ENCODE peak calls at places on chromosomes 1 and 21, in nine cellular contexts. R, K, N, B, T, P, U, G and Y are unnamed samples.

GRCh38 chr1:205805082-205805711 is 7.8 kb downstream of the SLC41A1 start:
- DNase-seq in B (no peak), R (no peak), N (peak), T (no peak), G (no peak), P (peak), U (peak), K (no peak), Y (no peak)

GRCh38 chr1:109726728-109727127 is 14.1 kb downstream of the GSTM3 start:
- DNase-seq in U (no peak), G (no peak), T (no peak), N (no peak), B (no peak), K (no peak), R (peak), P (no peak), Y (no peak)

GRCh38 chr1:90400121-90400520 is 317.0 kb downstream of the BARHL2 start:
- DNase-seq in B (peak), K (no peak), U (no peak), G (no peak), T (no peak), R (no peak), N (no peak), P (no peak), Y (no peak)

GRCh38 chr1:4599951-4600481 is 54.4 kb upstream of the AJAP1 start:
- DNase-seq in N (no peak), G (no peak), P (no peak), U (no peak), B (no peak), R (no peak), T (peak), K (no peak), Y (no peak)

GRCh38 chr1:165174485-165174884 is 182.0 kb downstream of the LMX1A start:
- DNase-seq in P (no peak), T (no peak), N (no peak), K (no peak), B (no peak), G (no peak), U (no peak), R (no peak), Y (no peak)

GRCh38 chr1:232531291-232531690 is 98.6 kb downstream of the SIPA1L2 start:
- DNase-seq in U (no peak), G (no peak), B (no peak), T (no peak), P (no peak), N (no peak), K (no peak), R (no peak), Y (no peak)

GRCh38 chr1:95451054-95451453 is 217.0 kb downstream of the RWDD3 start:
- DNase-seq in K (no peak), U (no peak), T (no peak), P (no peak), N (peak), G (no peak), B (no peak), R (no peak), Y (no peak)

GRCh38 chr1:29521438-29521715 is 285.1 kb downstream of the PTPRU start:
- DNase-seq in T (peak), K (no peak), G (no peak), B (no peak), P (no peak), R (no peak), U (no peak), N (no peak), Y (no peak)

GRCh38 chr1:204565617-204566582 is 49.7 kb downstream of the MDM4 start:
- DNase-seq in R (no peak), B (peak), T (no peak), P (peak), G (no peak), U (peak), N (peak), K (no peak), Y (peak)

GRCh38 chr1:112702420-112703261 is 4.3 kb downstream of the RHOC start:
- DNase-seq in B (no peak), U (no peak), N (no peak), K (no peak), T (peak), P (no peak), G (peak), R (no peak), Y (no peak)

GRCh38 chr1:115329965-115330364 is 8.1 kb downstream of the NGF start:
- DNase-seq in K (no peak), R (no peak), U (no peak), N (no peak), T (no peak), G (no peak), P (no peak), B (no peak), Y (no peak)

GRCh38 chr1:175479521-175480342 is 263.7 kb downstream of the TNR start:
- DNase-seq in K (no peak), T (no peak), P (no peak), B (peak), N (no peak), R (no peak), U (no peak), G (no peak), Y (no peak)

GRCh38 chr1:90486134-90486824 is 230.8 kb downstream of the BARHL2 start:
- DNase-seq in K (no peak), P (no peak), T (no peak), N (no peak), G (no peak), B (no peak), R (no peak), U (no peak), Y (no peak)

GRCh38 chr1:202283991-202284390 is 57.7 kb downstream of the UBE2T start:
- DNase-seq in N (no peak), P (no peak), T (peak), B (peak), R (no peak), G (no peak), K (no peak), U (no peak), Y (no peak)

GRCh38 chr1:234583755-234584430 is 26.1 kb downstream of the IRF2BP2 start:
- DNase-seq in G (no peak), P (no peak), T (no peak), N (no peak), B (no peak), U (no peak), R (peak), K (no peak), Y (no peak)

GRCh38 chr1:152495066-152495675 is 15.4 kb upstream of the LCE5A start:
- DNase-seq in K (no peak), P (no peak), B (peak), R (no peak), T (no peak), U (no peak), N (peak), G (no peak), Y (no peak)

GRCh38 chr1:90993245-90993644 is 28.6 kb downstream of the ZNF644 start:
- DNase-seq in B (no peak), G (no peak), U (no peak), K (no peak), N (no peak), R (no peak), T (no peak), P (no peak), Y (no peak)

GRCh38 chr1:210239295-210240155 is 6.9 kb downstream of the SERTAD4 start:
- DNase-seq in P (no peak), G (no peak), K (no peak), N (peak), U (no peak), R (peak), T (no peak), B (peak), Y (no peak)

GRCh38 chr1:9539829-9540550 is 725 bp downstream of the SLC25A33 start:
- DNase-seq in K (peak), T (peak), P (peak), G (peak), U (peak), B (peak), N (peak), R (peak), Y (no peak)

GRCh38 chr1:12615916-12616708 is 1.9 kb downstream of the DHRS3 start:
- DNase-seq in G (peak), T (peak), R (peak), U (peak), P (no peak), B (peak), N (no peak), K (peak), Y (no peak)

GRCh38 chr1:206109718-206110117 is 7.5 kb downstream of the AVPR1B start:
- DNase-seq in B (no peak), R (no peak), G (no peak), N (no peak), T (no peak), K (no peak), P (no peak), U (no peak), Y (no peak)

GRCh38 chr1:100895540-100896480 is at the start of gene SLC30A7:
- DNase-seq in B (peak), U (peak), T (peak), K (peak), R (peak), N (peak), G (peak), P (peak), Y (peak)

GRCh38 chr21:24050233-24050632 is 1557.0 kb downstream of the MRPL39 start:
- DNase-seq in N (no peak), B (no peak), P (no peak), K (no peak), U (no peak), G (no peak), R (no peak), T (no peak), Y (no peak)

GRCh38 chr1:143720087-143721023 is 251.4 kb downstream of the FAM72C start:
- DNase-seq in R (no peak), N (peak), B (peak), T (peak), P (no peak), G (peak), K (peak), U (no peak), Y (no peak)

GRCh38 chr1:82565546-82565945 is 764.8 kb downstream of the ADGRL2 start:
- DNase-seq in G (no peak), N (peak), T (no peak), U (no peak), B (peak), P (no peak), R (peak), K (no peak), Y (peak)

GRCh38 chr21:41958886-41959563 is 5.2 kb upstream of the C2CD2 start:
- DNase-seq in B (no peak), T (no peak), K (no peak), G (no peak), R (peak), N (no peak), P (no peak), U (no peak), Y (no peak)

GRCh38 chr1:30684881-30685795 is 38.2 kb downstream of the MATN1 start:
- DNase-seq in G (peak), B (no peak), P (no peak), K (peak), T (no peak), U (no peak), R (no peak), N (no peak), Y (no peak)
- H3K4me3 ChIP-seq in G (no peak), B (peak), P (peak), K (peak), T (peak), U (no peak), R (peak), N (no peak), Y (no peak)

GRCh38 chr1:61326713-61327112 is 244.4 kb downstream of the NFIA start:
- DNase-seq in P (no peak), U (no peak), B (no peak), T (no peak), N (no peak), G (no peak), R (no peak), K (no peak), Y (no peak)
- H3K27ac ChIP-seq in P (no peak), U (no peak), B (no peak), T (no peak), N (no peak), G (no peak), R (peak), K (no peak), Y (no peak)

DNA sequence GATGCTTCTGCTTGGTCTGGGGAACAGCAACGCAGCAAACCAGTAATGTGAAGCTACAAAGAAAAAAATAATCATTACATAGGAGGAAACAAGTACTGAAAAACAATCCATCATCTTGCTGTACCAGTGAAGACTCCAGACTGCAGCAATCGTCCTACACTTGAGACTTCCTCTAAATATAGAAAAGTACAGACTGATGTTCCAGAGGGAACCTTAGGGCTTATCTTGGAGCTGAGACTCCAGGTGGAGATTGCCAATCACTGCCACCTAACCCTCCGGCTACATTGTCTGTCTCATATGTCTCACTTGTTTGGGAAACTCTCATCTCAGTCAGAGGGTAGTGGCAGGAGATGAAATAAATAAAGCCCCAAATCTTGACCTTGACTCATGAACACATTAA is 9.4 kb upstream of the UHMK1 start:
- DNase-seq in K (no peak), R (no peak), N (no peak), T (no peak), B (no peak), G (no peak), U (no peak), P (no peak), Y (no peak)
- H3K4me3 ChIP-seq in K (no peak), R (no peak), N (no peak), T (no peak), B (no peak), G (no peak), U (no peak), P (no peak), Y (no peak)

GRCh38 chr1:224430511-224431113 is 4.0 kb downstream of the WDR26 start:
- DNase-seq in R (no peak), N (peak), B (peak), T (no peak), P (peak), U (peak), G (no peak), K (no peak), Y (no peak)
- H3K27ac ChIP-seq in R (peak), N (peak), B (no peak), T (peak), P (peak), U (peak), G (peak), K (peak), Y (peak)

DNA sequence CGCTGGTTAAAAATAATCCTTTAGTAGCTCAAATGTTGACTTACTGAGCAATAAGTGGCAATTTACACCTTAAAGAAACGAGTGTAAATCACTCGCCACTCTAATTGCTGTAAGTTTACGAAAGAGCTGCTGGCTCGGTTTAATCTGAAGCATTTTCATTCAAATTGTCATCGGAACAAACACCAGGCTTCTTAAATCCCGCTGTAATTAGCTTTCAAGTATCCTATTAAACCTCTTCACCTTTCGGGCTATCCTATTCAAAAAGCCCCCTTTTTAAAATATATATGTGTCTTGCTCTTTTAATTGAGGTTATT is 1.6 kb downstream of the LHX8 start:
- DNase-seq in P (no peak), B (no peak), N (no peak), T (no peak), R (no peak), G (no peak), K (no peak), U (no peak), Y (no peak)
- H3K4me3 ChIP-seq in P (no peak), B (peak), N (peak), T (no peak), R (peak), G (peak), K (no peak), U (no peak), Y (no peak)

GRCh38 chr1:16250547-16251251 is 13.7 kb upstream of the CPLANE2 start:
- DNase-seq in G (peak), T (no peak), N (no peak), K (no peak), R (no peak), U (no peak), B (peak), P (no peak), Y (no peak)

GRCh38 chr1:16249838-16250241 is 12.9 kb upstream of the CPLANE2 start:
- DNase-seq in U (no peak), K (no peak), B (peak), P (no peak), G (peak), N (no peak), R (peak), T (no peak), Y (no peak)

GRCh38 chr1:16248007-16248436 is 11.0 kb upstream of the CPLANE2 start:
- DNase-seq in R (no peak), U (no peak), P (no peak), B (no peak), T (no peak), K (no peak), G (peak), N (no peak), Y (no peak)

GRCh38 chr1:16246961-16247360 is 10.0 kb upstream of the CPLANE2 start:
- DNase-seq in N (no peak), K (no peak), T (no peak), B (no peak), G (no peak), U (no peak), P (peak), R (no peak), Y (no peak)

GRCh38 chr1:16248603-16249534 is 11.9 kb upstream of the CPLANE2 start:
- DNase-seq in R (peak), B (peak), P (peak), G (peak), T (no peak), U (no peak), K (peak), N (peak), Y (no peak)
- H3K27ac ChIP-seq in R (peak), B (peak), P (peak), G (peak), T (peak), U (peak), K (peak), N (peak), Y (peak)

DNA sequence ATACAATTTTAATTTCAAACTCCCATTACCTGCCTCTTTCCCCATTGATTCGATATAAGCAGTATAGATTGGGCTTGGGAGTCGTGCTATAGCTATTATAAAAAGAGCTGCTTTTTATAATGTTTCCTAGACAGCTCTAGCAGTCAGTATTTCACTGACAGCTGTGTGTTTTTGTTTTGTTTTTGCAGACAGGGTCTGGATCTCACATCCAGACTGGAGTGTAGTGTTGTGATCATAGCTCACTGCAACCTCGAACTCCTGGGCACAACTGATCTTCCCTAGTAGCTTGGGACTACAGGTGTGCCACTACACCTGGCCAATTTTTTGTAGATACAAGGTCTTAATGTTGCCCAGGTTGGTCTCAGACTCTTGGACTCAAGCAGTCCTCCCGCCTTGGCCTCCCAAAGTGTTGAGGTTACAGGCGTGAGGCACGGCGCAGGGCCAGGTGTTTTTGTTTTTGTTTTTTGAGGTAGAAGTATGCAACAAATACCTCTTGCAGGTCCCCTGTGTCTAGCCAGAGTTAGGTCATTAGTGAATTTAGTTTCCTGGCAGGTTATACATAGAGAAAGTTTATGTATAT is 1.7 kb downstream of the NASP start:
- DNase-seq in R (no peak), U (no peak), G (no peak), N (no peak), T (no peak), P (no peak), B (no peak), K (no peak), Y (no peak)
- H3K4me3 ChIP-seq in R (peak), U (peak), G (peak), N (peak), T (peak), P (peak), B (peak), K (no peak), Y (peak)

DNA sequence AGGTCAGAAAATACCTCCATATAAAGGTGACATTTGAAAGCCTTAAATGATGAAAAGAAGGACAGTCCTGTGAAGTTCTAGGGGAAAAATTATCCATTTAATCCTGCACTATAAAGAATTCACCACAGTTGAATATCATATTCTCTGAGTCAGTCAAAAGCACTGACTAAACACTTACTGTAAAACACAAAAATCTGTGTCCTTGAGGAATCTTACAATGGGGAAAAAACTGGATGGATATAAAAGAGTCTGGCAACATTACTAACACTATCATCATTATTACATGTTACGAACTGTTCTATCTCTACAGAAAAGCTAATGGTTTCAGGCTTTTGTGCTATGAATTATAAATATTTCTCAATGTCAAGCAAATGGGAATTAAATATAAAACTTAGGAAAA is 42.4 kb upstream of the HP1BP3 start:
- DNase-seq in P (no peak), K (no peak), R (no peak), N (no peak), U (no peak), T (no peak), B (no peak), G (no peak), Y (no peak)
- H3K27ac ChIP-seq in P (no peak), K (no peak), R (no peak), N (no peak), U (no peak), T (no peak), B (no peak), G (no peak), Y (no peak)

GRCh38 chr21:33339938-33340337 is 15.2 kb downstream of the IFNAR1 start:
- DNase-seq in N (no peak), P (no peak), B (no peak), G (no peak), U (no peak), R (no peak), K (no peak), T (no peak), Y (no peak)
- H3K4me3 ChIP-seq in N (no peak), P (no peak), B (no peak), G (no peak), U (no peak), R (no peak), K (no peak), T (no peak), Y (no peak)